ENCODE peak calls at places on chromosomes 5 and 9, in nine cellular contexts. F is brain microvascular endothelial cell; D is naive thymus-derived CD4-positive, alpha-beta T cell; U is neuronal stem cell; G is psoas muscle; T is A549; O is thyroid gland; J is PC-3; E is heart left ventricle. R is an unnamed sample.

GRCh38 chr5:3000631-3001030 is 249.2 kb upstream of the IRX2 start:
- DNase-seq in U (no peak), F (no peak), D (no peak), O (no peak), E (no peak), J (no peak), T (no peak), G (no peak), R (no peak)

GRCh38 chr5:107400328-107400727 is 270.4 kb downstream of the EFNA5 start:
- DNase-seq in F (no peak), G (no peak), U (no peak), E (no peak), D (no peak), O (no peak), J (no peak), T (no peak), R (no peak)

GRCh38 chr5:5239191-5239590 is 99.1 kb downstream of the ADAMTS16 start:
- DNase-seq in U (no peak), O (no peak), F (no peak), E (no peak), J (no peak), D (no peak), T (no peak), G (no peak), R (no peak)

GRCh38 chr5:18043344-18043743 is 409.1 kb downstream of the TAF11L14 start:
- DNase-seq in E (no peak), G (no peak), U (no peak), D (no peak), O (no peak), T (peak; percentile 27), F (no peak), J (peak; percentile 68), R (peak; percentile 63)

GRCh38 chr5:169599451-169599850 is 15.9 kb downstream of the SPDL1 start:
- DNase-seq in O (no peak), E (no peak), D (no peak), G (no peak), J (peak; percentile 61), U (no peak), F (peak; percentile 14), T (peak; percentile 32), R (no peak)

GRCh38 chr9:32264171-32264862 is 120.1 kb upstream of the ACO1 start:
- DNase-seq in F (no peak), U (peak; percentile 15), O (no peak), T (no peak), G (no peak), J (peak; percentile 45), D (no peak), E (no peak), R (no peak)

GRCh38 chr5:67002832-67003231 is 193.8 kb downstream of the CD180 start:
- DNase-seq in D (no peak), T (no peak), E (no peak), O (no peak), F (no peak), G (no peak), J (no peak), U (no peak), R (no peak)

GRCh38 chr5:92484484-92484883 is 1096.5 kb downstream of the NR2F1-AS1 start:
- DNase-seq in G (no peak), E (no peak), J (no peak), D (no peak), T (no peak), U (no peak), O (no peak), F (no peak), R (no peak)

GRCh38 chr9:75962186-75963036 is 71.9 kb downstream of the PCSK5 start:
- DNase-seq in D (no peak), O (peak; percentile 79), U (no peak), F (no peak), E (peak; percentile 81), T (no peak), G (peak; percentile 33), J (no peak), R (no peak)

GRCh38 chr5:171750316-171750788 is 35.3 kb upstream of the SMIM23 start:
- DNase-seq in F (peak; percentile 11), O (peak; percentile 79), G (peak; percentile 59), T (peak; percentile 29), U (no peak), E (peak; percentile 66), J (peak; percentile 42), D (no peak), R (peak; percentile 38)

GRCh38 chr5:147403659-147404640 is 105.9 kb downstream of the DPYSL3 start:
- DNase-seq in D (no peak), E (peak; percentile 67), G (peak; percentile 63), F (peak; percentile 98), O (peak; percentile 13), U (no peak), T (peak; percentile 63), J (peak; percentile 58), R (peak; percentile 91)

GRCh38 chr9:112764344-112764743 is 13.8 kb downstream of the SNX30 start:
- DNase-seq in G (no peak), O (no peak), F (peak; percentile 38), T (no peak), E (no peak), U (no peak), J (no peak), D (no peak), R (no peak)

GRCh38 chr9:35035851-35036701 is 36.3 kb downstream of the VCP start:
- DNase-seq in D (peak; percentile 38), F (peak; percentile 51), E (peak; percentile 73), U (no peak), O (peak; percentile 29), J (no peak), T (no peak), G (peak; percentile 51), R (no peak)

GRCh38 chr9:108813951-108814601 is 41.7 kb downstream of the ACTL7B start:
- DNase-seq in E (no peak), D (no peak), O (no peak), J (peak; percentile 82), U (no peak), T (peak; percentile 63), G (no peak), F (peak; percentile 53), R (peak; percentile 74)

GRCh38 chr5:170640731-170641588 is 137.1 kb downstream of the KCNIP1 start:
- DNase-seq in O (no peak), G (no peak), J (no peak), D (no peak), T (no peak), F (no peak), E (no peak), U (no peak), R (no peak)

GRCh38 chr9:137028281-137029057 is 432 bp upstream of the ABCA2 start:
- DNase-seq in G (peak; percentile 77), J (peak; percentile 61), U (peak; percentile 75), D (peak; percentile 31), F (no peak), T (peak; percentile 64), E (peak; percentile 82), O (peak; percentile 77), R (peak; percentile 20)

GRCh38 chr5:176183321-176184074 is 54.7 kb upstream of the SIMC1 start:
- DNase-seq in U (no peak), D (no peak), G (no peak), T (no peak), E (no peak), J (no peak), O (peak; percentile 25), F (no peak), R (no peak)

GRCh38 chr9:133792721-133793470 is 54.7 kb upstream of the SARDH start:
- DNase-seq in G (peak; percentile 79), J (peak; percentile 49), O (peak; percentile 79), E (peak; percentile 81), D (peak; percentile 5), U (peak; percentile 62), F (peak; percentile 57), T (peak; percentile 70), R (no peak)

GRCh38 chr5:177309351-177310191 is 2.1 kb downstream of the MXD3 start:
- DNase-seq in E (peak; percentile 66), T (peak; percentile 91), U (peak; percentile 68), J (peak; percentile 94), O (peak; percentile 60), G (peak; percentile 65), D (peak; percentile 58), F (peak; percentile 53), R (no peak)

GRCh38 chr9:134592819-134593200 is 48.8 kb upstream of the COL5A1 start:
- DNase-seq in F (no peak), D (no peak), T (no peak), G (no peak), E (no peak), O (no peak), J (no peak), U (no peak), R (no peak)

GRCh38 chr5:163503106-163504090 is 2.0 kb upstream of the MAT2B start:
- DNase-seq in D (peak; percentile 43), G (peak; percentile 64), F (peak; percentile 52), E (peak; percentile 72), O (peak; percentile 70), T (peak; percentile 76), J (peak; percentile 68), U (peak; percentile 48), R (peak; percentile 75)
- H3K27ac ChIP-seq in D (peak overlapping the region; percentile 93), G (peak overlapping the region; percentile 99), F (peak overlapping the region; percentile 93), E (peak overlapping the region; percentile 99), O (peak overlapping the region; percentile 93), T (peak overlapping the region; percentile 93), J (peak overlapping the region; percentile 45), U (peak overlapping the region; percentile 87), R (peak overlapping the region; percentile 51)

DNA sequence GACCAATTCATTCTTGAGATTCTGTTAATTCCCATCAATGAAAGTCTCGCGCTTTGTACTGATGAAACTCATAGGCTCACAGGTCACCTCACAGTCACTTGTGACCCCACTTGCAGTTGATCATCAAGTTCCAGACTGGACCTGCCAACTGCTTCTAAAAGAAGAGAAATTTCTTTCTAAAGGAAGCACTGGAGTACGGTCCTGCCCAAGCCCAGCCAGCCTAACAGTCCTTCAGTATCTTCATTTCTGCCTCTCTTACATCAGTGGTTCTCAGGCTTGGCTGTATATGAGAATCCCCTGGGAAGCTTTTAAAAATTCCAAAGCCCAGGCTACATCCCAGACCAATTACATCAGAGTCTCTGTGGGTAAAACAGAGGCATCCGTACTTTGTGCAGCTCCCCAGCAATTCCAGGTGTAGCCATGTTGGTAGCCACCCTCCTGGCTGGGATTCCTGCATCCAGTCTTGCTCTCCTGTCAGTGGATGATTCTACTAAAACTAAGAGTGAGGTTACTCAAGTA is 282.1 kb downstream of the NFIB start:
- DNase-seq in E (no peak), G (no peak), T (no peak), O (no peak), J (no peak), U (no peak), F (peak; percentile 19), D (no peak), R (no peak)
- H3K27ac ChIP-seq in E (peak overlapping the region; percentile 91), G (peak overlapping the region; percentile 85), T (no peak overlapping the region), O (no peak overlapping the region), J (no peak overlapping the region), U (no peak overlapping the region), F (no peak overlapping the region), D (no peak overlapping the region), R (peak overlapping the region; percentile 91)

DNA sequence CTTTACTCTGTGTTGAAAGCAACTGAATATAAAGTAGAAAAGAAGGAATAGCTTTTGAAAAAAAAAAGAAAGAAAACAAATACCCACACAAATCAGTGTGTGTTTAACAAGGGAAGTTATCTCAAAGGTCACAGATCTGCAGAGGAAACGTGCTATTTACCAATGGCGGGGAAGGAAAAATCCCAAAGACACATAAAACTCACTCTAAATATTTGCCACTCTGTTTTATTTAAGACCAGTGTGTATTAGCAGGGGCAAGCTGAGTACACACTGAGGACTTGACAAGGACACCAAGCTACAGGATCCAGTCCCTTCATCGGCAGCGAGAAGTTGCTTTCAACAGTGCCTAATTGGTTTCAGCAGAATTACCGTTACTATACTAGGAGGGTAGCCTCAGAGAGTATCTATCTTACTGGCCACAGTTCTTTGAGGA is 252.5 kb downstream of the DEPDC1B start:
- DNase-seq in T (peak; percentile 65), J (no peak), G (no peak), U (no peak), F (no peak), D (no peak), O (no peak), E (no peak), R (no peak)
- H3K27ac ChIP-seq in T (peak overlapping the region; percentile 45), J (no peak overlapping the region), G (no peak overlapping the region), U (no peak overlapping the region), F (no peak overlapping the region), D (no peak overlapping the region), O (no peak overlapping the region), E (no peak overlapping the region), R (no peak overlapping the region)

GRCh38 chr9:127524373-127524772 is 73.1 kb downstream of the LRSAM1 start:
- DNase-seq in F (no peak), D (no peak), O (no peak), G (no peak), T (no peak), J (no peak), E (no peak), U (peak; percentile 50), R (no peak)
- H3K27ac ChIP-seq in F (no peak overlapping the region), D (no peak overlapping the region), O (no peak overlapping the region), G (no peak overlapping the region), T (peak overlapping the region; percentile 77), J (no peak overlapping the region), E (no peak overlapping the region), U (peak overlapping the region; percentile 65), R (no peak overlapping the region)

R was measured in foreskin keratinocyte.